ENCODE peak calls at places on chromosomes 3 and 15, in eight cellular contexts. W, F, H, T, O, Y, U and D are unnamed samples.

GRCh38 chr3:72461787-72462186 is 386.5 kb downstream of the SHQ1 start:
- DNase-seq in W (no peak), F (no peak), H (no peak), T (no peak), O (no peak), Y (no peak), U (no peak), D (no peak)

GRCh38 chr3:172107403-172107802 is 68.0 kb downstream of the FNDC3B start:
- DNase-seq in W (no peak), F (peak), H (no peak), T (peak), O (no peak), Y (peak), U (no peak), D (no peak)

GRCh38 chr15:56931674-56932507 is 13.4 kb downstream of the TCF12 start:
- DNase-seq in W (no peak), F (no peak), H (no peak), T (no peak), O (no peak), Y (no peak), U (no peak), D (no peak)

GRCh38 chr3:67947808-67948508 is 293.5 kb upstream of the SUCLG2 start:
- DNase-seq in W (no peak), F (peak), H (peak), T (no peak), O (no peak), Y (peak), U (peak), D (peak)

GRCh38 chr3:190116551-190117067 is 4.1 kb downstream of the P3H2 start:
- DNase-seq in W (no peak), F (no peak), H (no peak), T (no peak), O (no peak), Y (no peak), U (no peak), D (peak)

GRCh38 chr3:16203031-16203430 is 28.6 kb downstream of the GALNT15 start:
- DNase-seq in W (no peak), F (no peak), H (no peak), T (no peak), O (no peak), Y (no peak), U (no peak), D (no peak)

GRCh38 chr3:20739814-20740213 is 553.8 kb upstream of the SGO1 start:
- DNase-seq in W (no peak), F (no peak), H (no peak), T (no peak), O (no peak), Y (no peak), U (no peak), D (peak)

GRCh38 chr15:70361891-70362290 is 264.2 kb upstream of the TLE3 start:
- DNase-seq in W (no peak), F (no peak), H (no peak), T (no peak), O (no peak), Y (no peak), U (no peak), D (no peak)

GRCh38 chr3:14787630-14788029 is 31.1 kb upstream of the FGD5 start:
- DNase-seq in W (peak), F (no peak), H (no peak), T (no peak), O (no peak), Y (no peak), U (no peak), D (no peak)

GRCh38 chr15:85296615-85297402 is 83.6 kb upstream of the AKAP13 start:
- DNase-seq in W (peak), F (peak), H (peak), T (peak), O (peak), Y (peak), U (peak), D (peak)

GRCh38 chr3:139559541-139559940 is 20.0 kb upstream of the RBP1 start:
- DNase-seq in W (no peak), F (no peak), H (no peak), T (no peak), O (no peak), Y (no peak), U (no peak), D (no peak)

GRCh38 chr15:75232826-75233503 is 25.2 kb upstream of the GOLGA6C start:
- DNase-seq in W (no peak), F (no peak), H (no peak), T (no peak), O (no peak), Y (no peak), U (no peak), D (no peak)

GRCh38 chr3:151403246-151403645 is 18.7 kb upstream of the P2RY12 start:
- DNase-seq in W (no peak), F (no peak), H (no peak), T (no peak), O (no peak), Y (no peak), U (no peak), D (no peak)

GRCh38 chr3:177810162-177810623 is 612.9 kb upstream of the TBL1XR1 start:
- DNase-seq in W (no peak), F (no peak), H (no peak), T (no peak), O (no peak), Y (no peak), U (no peak), D (peak)

GRCh38 chr3:15798533-15799245 is 910 bp upstream of the ANKRD28 start:
- DNase-seq in W (no peak), F (no peak), H (no peak), T (no peak), O (no peak), Y (no peak), U (no peak), D (no peak)

GRCh38 chr3:180250172-180250571 is 213.4 kb upstream of the PEX5L start:
- DNase-seq in W (no peak), F (no peak), H (no peak), T (no peak), O (no peak), Y (no peak), U (no peak), D (no peak)

GRCh38 chr3:73605388-73605787 is 19.4 kb downstream of the PDZRN3 start:
- DNase-seq in W (no peak), F (no peak), H (no peak), T (no peak), O (no peak), Y (no peak), U (no peak), D (no peak)

GRCh38 chr15:67792250-67792942 is 32.9 kb upstream of the SKOR1 start:
- DNase-seq in W (no peak), F (no peak), H (no peak), T (no peak), O (no peak), Y (no peak), U (no peak), D (no peak)

GRCh38 chr3:149599236-149599635 is 58.6 kb downstream of the WWTR1 start:
- DNase-seq in W (no peak), F (no peak), H (no peak), T (no peak), O (no peak), Y (no peak), U (no peak), D (peak)

GRCh38 chr3:79968418-79968817 is 200.6 kb upstream of the ROBO1 start:
- DNase-seq in W (no peak), F (no peak), H (no peak), T (no peak), O (no peak), Y (no peak), U (no peak), D (no peak)

GRCh38 chr3:156174229-156174847 is 54.0 kb downstream of the KCNAB1 start:
- DNase-seq in W (no peak), F (no peak), H (no peak), T (no peak), O (no peak), Y (no peak), U (no peak), D (peak)

GRCh38 chr3:33918357-33918756 is 119.9 kb downstream of the PDCD6IP start:
- DNase-seq in W (no peak), F (no peak), H (no peak), T (no peak), O (no peak), Y (no peak), U (no peak), D (no peak)